ENCODE peak calls at places on chromosome 20, in seven cellular contexts. O, I, N, V, L, C and R are unnamed samples. For H3K27me3, the result is how much of the 10 kb centered on the place peaks cover.

GRCh38 chr20:18506744-18507143 is 996 bp upstream of the SEC23B start:
- DNase-seq in O (peak), I (no peak), N (peak), V (no peak), L (no peak), C (no peak), R (no peak)

GRCh38 chr20:17617868-17618672 is 48.2 kb downstream of the DSTN start:
- DNase-seq in O (no peak), I (no peak), N (no peak), V (no peak), L (peak), C (no peak), R (no peak)

GRCh38 chr20:14445902-14446301 is 108.5 kb upstream of the FLRT3 start:
- DNase-seq in O (no peak), I (no peak), N (peak), V (no peak), L (no peak), C (no peak), R (no peak)

GRCh38 chr20:6857929-6858328 is 90.4 kb downstream of the BMP2 start:
- DNase-seq in O (no peak), I (no peak), N (no peak), V (no peak), L (no peak), C (no peak), R (no peak)

GRCh38 chr20:57264908-57265648 is 1.4 kb downstream of the BMP7 start:
- DNase-seq in O (peak), I (no peak), N (no peak), V (no peak), L (no peak), C (peak), R (no peak)

GRCh38 chr20:32167552-32167951 is 40.0 kb downstream of the PLAGL2 start:
- DNase-seq in O (no peak), I (no peak), N (no peak), V (no peak), L (no peak), C (no peak), R (no peak)

GRCh38 chr20:19670829-19671228 is 87.2 kb upstream of the RIN2 start:
- DNase-seq in O (no peak), I (no peak), N (no peak), V (no peak), L (no peak), C (no peak), R (no peak)

GRCh38 chr20:3749689-3750639 is 17.5 kb downstream of the HSPA12B start:
- DNase-seq in O (peak), I (peak), N (no peak), V (no peak), L (peak), C (peak), R (peak)

GRCh38 chr20:46260480-46260879 is 47.8 kb downstream of the CDH22 start:
- DNase-seq in O (no peak), I (no peak), N (no peak), V (no peak), L (no peak), C (no peak), R (no peak)

GRCh38 chr20:4026093-4026601 is 10.8 kb upstream of the RNF24 start:
- DNase-seq in O (peak), I (peak), N (no peak), V (no peak), L (no peak), C (peak), R (no peak)

GRCh38 chr20:54212871-54213270 is 5.0 kb downstream of the PFDN4 start:
- DNase-seq in O (no peak), I (peak), N (no peak), V (no peak), L (no peak), C (no peak), R (no peak)

GRCh38 chr20:22814475-22815205 is 220.5 kb upstream of the SSTR4 start:
- DNase-seq in O (no peak), I (no peak), N (no peak), V (no peak), L (no peak), C (no peak), R (no peak)

GRCh38 chr20:35300469-35301262 is 8.4 kb upstream of the FAM83C start:
- DNase-seq in O (no peak), I (no peak), N (no peak), V (no peak), L (no peak), C (no peak), R (no peak)

GRCh38 chr20:53866787-53867740 is 203.3 kb downstream of the BCAS1 start:
- DNase-seq in O (peak), I (no peak), N (peak), V (no peak), L (no peak), C (no peak), R (no peak)

GRCh38 chr20:23654722-23655121 is 17.0 kb upstream of the CST3 start:
- DNase-seq in O (no peak), I (no peak), N (no peak), V (no peak), L (no peak), C (no peak), R (no peak)

GRCh38 chr20:63778034-63778752 is 38.6 kb downstream of the SLC2A4RG start:
- DNase-seq in O (no peak), I (peak), N (peak), V (no peak), L (peak), C (no peak), R (no peak)

GRCh38 chr20:61503106-61503505 is 251.0 kb downstream of the CDH4 start:
- DNase-seq in O (no peak), I (no peak), N (no peak), V (no peak), L (no peak), C (no peak), R (no peak)

GRCh38 chr20:21656299-21657067 is 49.0 kb upstream of the PAX1 start:
- DNase-seq in O (no peak), I (no peak), N (no peak), V (no peak), L (no peak), C (no peak), R (no peak)

GRCh38 chr20:60202046-60202445 is 243.8 kb downstream of the CDH26 start:
- DNase-seq in O (no peak), I (no peak), N (peak), V (no peak), L (no peak), C (no peak), R (no peak)

GRCh38 chr20:60203451-60203850 is 245.2 kb downstream of the CDH26 start:
- DNase-seq in O (no peak), I (peak), N (peak), V (no peak), L (no peak), C (no peak), R (no peak)

GRCh38 chr20:60209048-60209447 is 250.8 kb downstream of the CDH26 start:
- DNase-seq in O (no peak), I (no peak), N (no peak), V (no peak), L (no peak), C (no peak), R (no peak)

GRCh38 chr20:60204601-60205000 is 246.4 kb downstream of the CDH26 start:
- DNase-seq in O (no peak), I (no peak), N (no peak), V (no peak), L (no peak), C (no peak), R (no peak)

DNA sequence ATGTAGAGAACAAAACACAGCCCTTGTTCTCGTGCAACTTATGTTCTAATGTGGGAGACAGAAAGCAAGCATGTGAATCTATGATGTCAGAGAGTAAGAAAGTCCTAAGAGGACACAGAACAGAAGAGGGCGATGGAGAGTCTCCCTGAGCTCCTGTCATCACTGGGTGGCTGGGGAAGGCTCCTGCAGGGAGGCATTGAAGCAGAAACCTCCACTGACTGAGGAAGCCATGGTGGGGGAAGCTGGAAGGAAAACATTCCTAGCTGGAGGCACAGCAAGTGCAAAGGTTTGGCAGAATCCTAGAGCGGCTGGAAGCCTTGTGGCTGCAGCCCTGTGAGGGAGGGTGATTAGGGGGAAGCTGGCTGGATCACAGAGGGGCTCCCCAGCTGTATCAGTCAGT is 248.0 kb downstream of the CDH26 start:
- DNase-seq in O (peak), I (peak), N (peak), V (no peak), L (no peak), C (peak), R (no peak)
- TF ChIP-seq CTCF in O (peak), I (peak), N (peak), V (peak), L (no peak), C (peak), R (no peak)

DNA sequence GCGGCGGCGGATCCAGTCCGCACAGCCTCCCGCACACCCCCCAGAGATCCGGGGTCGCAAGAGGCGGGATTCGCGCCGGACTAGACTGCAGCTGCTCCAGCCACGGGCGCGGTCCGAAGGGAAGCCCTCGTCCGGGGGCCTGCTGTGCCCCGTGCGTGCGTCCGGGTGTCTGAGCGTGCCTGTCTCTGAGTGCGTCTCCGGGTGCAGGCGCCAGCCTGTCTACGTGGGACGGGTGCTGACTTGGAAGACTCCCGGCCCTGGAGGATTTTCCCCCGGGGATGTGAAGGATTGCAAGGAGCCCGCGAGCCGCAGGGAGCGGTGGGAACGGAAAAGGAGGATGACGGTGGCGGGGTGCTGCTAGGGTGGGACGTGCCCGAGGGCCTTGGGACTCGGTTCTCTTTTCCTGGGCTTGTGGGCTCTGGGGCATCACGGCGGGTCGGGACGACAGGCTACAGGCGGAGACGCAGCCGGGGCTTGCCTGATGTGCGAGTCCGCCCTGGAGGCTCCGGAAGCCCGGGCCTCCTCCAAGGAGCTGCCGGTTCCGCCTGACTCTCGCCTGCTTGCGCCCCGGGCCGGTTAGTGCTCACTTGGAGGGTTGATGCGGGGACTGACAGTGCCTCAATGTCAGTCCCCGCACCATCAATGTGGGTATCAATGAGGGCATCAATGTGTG is 5.7 kb downstream of the MAFB start:
- DNase-seq in O (peak), I (peak), N (peak), V (no peak), L (peak), C (peak), R (no peak)
- H3K27me3 ChIP-seq in O (half or more), I (under half), N (under half), V (under half), L (half or more), C (half or more), R (under half)

DNA sequence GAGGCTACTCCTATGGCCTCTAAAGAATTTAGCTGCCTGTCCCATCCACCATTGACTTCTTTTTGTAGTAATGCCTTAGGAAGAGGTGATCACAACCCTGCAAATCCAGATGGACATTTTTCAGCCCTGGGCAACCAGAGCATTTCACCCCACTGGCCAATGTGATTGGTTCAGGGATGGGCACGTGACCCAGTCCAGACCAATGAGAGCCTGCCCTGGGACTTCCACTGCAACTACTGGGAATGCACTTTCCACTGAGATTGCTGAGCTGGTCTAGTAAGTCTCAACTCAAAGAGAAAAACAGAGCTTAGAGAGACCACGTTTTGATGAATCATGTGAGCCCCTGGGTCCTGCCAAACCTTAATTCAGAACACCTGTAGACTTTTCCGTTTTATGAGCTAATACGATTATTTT is 8.9 kb upstream of the UBE2V1 start:
- DNase-seq in O (peak), I (peak), N (peak), V (no peak), L (no peak), C (no peak), R (peak)
- TF ChIP-seq CTCF in O (no peak), I (no peak), N (no peak), V (no peak), L (no peak), C (no peak), R (no peak)

GRCh38 chr20:1164871-1165270 is 19.9 kb downstream of the TMEM74B start:
- DNase-seq in O (no peak), I (no peak), N (no peak), V (no peak), L (no peak), C (no peak), R (no peak)

GRCh38 chr20:1163653-1164052 is 21.1 kb downstream of the TMEM74B start:
- DNase-seq in O (no peak), I (no peak), N (no peak), V (no peak), L (no peak), C (no peak), R (no peak)

GRCh38 chr20:1166963-1167720 is 17.6 kb downstream of the TMEM74B start:
- DNase-seq in O (no peak), I (no peak), N (peak), V (no peak), L (no peak), C (no peak), R (no peak)

GRCh38 chr20:1165521-1165920 is 19.3 kb downstream of the TMEM74B start:
- DNase-seq in O (no peak), I (no peak), N (no peak), V (no peak), L (no peak), C (no peak), R (no peak)

GRCh38 chr20:1165941-1166340 is 18.8 kb downstream of the TMEM74B start:
- DNase-seq in O (no peak), I (no peak), N (no peak), V (no peak), L (no peak), C (no peak), R (no peak)
- H3K27me3 ChIP-seq in O (under half), I (under half), N (under half), V (under half), L (under half), C (under half), R (under half)

GRCh38 chr20:25551413-25552210 is 33.7 kb downstream of the NINL start:
- DNase-seq in O (no peak), I (peak), N (no peak), V (no peak), L (no peak), C (peak), R (no peak)

GRCh38 chr20:25552977-25553376 is 32.4 kb downstream of the NINL start:
- DNase-seq in O (no peak), I (no peak), N (no peak), V (no peak), L (no peak), C (no peak), R (no peak)

GRCh38 chr20:25549866-25550477 is 35.4 kb downstream of the NINL start:
- DNase-seq in O (no peak), I (peak), N (no peak), V (no peak), L (no peak), C (no peak), R (no peak)

GRCh38 chr20:25549172-25549865 is 36.0 kb downstream of the NINL start:
- DNase-seq in O (no peak), I (no peak), N (no peak), V (no peak), L (no peak), C (no peak), R (no peak)

DNA sequence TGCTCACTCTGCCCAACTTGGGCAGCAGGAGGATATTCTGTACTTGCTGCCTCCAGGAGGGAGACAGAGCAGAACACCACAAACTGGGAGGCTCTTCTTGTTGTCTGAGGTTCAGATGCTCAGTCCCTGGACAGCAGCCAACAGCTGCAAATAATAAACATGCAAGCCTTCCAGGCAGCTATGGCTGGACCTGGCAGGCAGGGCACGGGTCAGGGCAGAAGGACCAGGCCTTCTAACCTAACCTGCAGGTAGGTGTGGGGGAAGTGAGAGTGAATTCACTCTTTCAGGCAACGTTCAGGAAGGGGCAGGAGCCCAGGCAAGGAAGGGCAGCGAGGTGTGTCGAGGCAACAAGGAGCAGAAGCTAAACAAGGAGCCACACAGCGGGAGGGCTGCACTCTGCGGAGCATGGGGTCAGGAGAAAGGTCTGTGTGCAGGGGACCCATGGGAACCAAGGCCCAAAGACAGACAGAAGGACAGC is 31.5 kb downstream of the NINL start:
- DNase-seq in O (no peak), I (peak), N (no peak), V (no peak), L (no peak), C (no peak), R (peak)
- TF ChIP-seq CTCF in O (no peak), I (no peak), N (no peak), V (no peak), L (no peak), C (no peak), R (no peak)

DNA sequence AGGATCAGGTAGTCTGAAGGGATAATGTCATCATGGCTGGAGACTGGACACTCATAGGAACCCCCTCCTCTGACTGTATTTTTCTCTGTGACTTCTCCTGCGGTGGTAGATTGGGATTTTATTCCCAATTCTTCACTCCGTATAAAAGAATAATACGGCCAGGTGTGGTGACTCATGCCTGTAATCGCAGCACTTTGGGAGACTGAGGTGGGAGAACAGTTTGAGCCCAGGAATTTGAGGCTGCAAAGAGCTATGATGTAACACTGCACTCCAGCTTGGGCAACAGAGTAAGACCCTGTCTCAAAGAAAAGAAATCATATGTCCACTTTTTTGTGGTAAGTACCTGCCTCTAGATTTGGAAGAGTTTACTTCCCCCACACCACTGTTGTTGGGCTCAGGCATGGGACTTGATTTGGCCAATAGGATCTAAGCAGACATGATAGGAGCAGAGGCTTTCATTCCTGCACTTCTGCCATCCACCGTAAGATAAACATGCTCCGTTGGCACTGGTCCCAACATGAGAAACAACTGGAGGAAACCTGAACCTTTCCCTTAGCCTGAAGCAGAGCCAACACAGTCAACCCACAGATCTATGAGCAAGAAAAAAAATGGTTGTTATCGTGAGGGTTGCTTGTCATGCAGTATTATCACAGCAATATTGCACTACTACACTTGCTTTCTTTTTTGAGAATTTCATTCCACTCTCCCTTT is 82.0 kb downstream of the JPH2 start:
- DNase-seq in O (no peak), I (peak), N (peak), V (no peak), L (no peak), C (peak), R (no peak)
- H3K27me3 ChIP-seq in O (under half), I (under half), N (under half), V (under half), L (under half), C (under half), R (under half)

DNA sequence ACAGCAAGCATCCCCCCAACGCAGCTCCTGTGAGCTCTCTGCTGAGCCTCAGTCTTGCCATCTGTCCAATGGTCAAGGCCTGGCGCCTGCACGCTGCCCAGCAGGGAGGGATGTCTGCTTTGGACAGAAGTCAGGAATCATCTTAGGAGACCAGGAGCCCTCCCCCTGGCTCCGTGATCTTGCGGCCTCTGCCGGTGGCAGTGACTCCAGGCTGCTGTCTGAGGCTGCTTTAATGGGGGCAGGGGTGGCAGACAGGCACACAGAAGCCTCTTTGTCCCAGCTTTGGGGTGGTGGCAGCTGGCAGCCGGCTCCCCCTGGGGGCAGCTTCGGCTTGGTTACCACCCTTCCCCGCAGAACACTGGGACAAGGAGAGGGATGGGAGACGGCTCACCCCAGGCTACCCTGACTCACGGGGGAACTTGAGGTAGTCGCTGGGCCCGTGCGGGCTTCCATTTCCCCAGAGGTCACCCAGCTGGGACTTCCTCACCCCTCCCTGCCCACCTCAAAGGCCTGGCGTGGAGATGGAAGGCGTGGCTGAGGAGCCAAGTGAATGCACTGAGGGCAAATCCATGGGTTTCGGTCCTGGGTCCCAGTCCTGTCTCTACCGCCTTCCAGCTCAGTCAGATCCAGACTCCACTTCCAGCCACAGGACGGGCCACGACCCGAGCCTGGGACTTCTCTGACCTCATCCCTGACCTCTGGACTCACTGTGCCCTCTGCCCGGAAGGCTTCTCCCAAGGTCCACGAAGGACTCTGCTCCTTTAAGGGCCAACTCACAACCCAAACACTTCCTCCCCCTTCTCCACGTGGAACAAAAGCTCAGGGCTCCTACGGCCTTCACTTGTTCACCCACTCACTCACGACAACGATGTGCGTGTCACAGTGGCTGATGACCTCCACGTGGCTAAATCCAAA is 14.8 kb downstream of the PEDS1 start:
- DNase-seq in O (peak), I (no peak), N (no peak), V (no peak), L (no peak), C (no peak), R (peak)
- TF ChIP-seq CTCF in O (peak), I (no peak), N (no peak), V (no peak), L (no peak), C (peak), R (no peak)